ENCODE peak calls at places on chromosome 13, in seven cellular contexts. Y is pancreas, A is fibroblast of mammary gland, T is transverse colon, V is GM10248, N is IMR-90, S is right atrium auricular region. H is an unnamed sample.

GRCh38 chr13:104534847-104535246 is 1468.6 kb upstream of the SLC10A2 start:
- DNase-seq in Y (no peak), A (no peak), T (no peak), V (no peak), N (no peak), S (no peak), H (no peak)

GRCh38 chr13:64289702-64290101 is 2874.1 kb upstream of the PCDH20 start:
- DNase-seq in Y (no peak), A (no peak), T (no peak), V (no peak), N (no peak), S (no peak), H (no peak)

GRCh38 chr13:39856714-39857113 is 201.3 kb downstream of the COG6 start:
- DNase-seq in Y (no peak), A (no peak), T (no peak), V (no peak), N (no peak), S (no peak), H (no peak)

GRCh38 chr13:55199132-55199531 is 1941.6 kb upstream of the PRR20A start:
- DNase-seq in Y (no peak), A (no peak), T (no peak), V (no peak), N (no peak), S (no peak), H (no peak)

GRCh38 chr13:21242236-21242635 is 65.8 kb downstream of the MRPL57 start:
- DNase-seq in Y (no peak), A (no peak), T (no peak), V (no peak), N (no peak), S (no peak), H (no peak)

GRCh38 chr13:25683662-25684370 is 312.0 kb downstream of the ATP8A2 start:
- DNase-seq in Y (no peak), A (no peak), T (no peak), V (no peak), N (no peak), S (no peak), H (no peak)

GRCh38 chr13:38002596-38002995 is 133.0 kb upstream of the TRPC4 start:
- DNase-seq in Y (no peak), A (no peak), T (no peak), V (no peak), N (no peak), S (no peak), H (peak)

GRCh38 chr13:99989376-99990044 is 7.9 kb downstream of the ZIC2 start:
- DNase-seq in Y (peak), A (no peak), T (no peak), V (no peak), N (no peak), S (no peak), H (no peak)

GRCh38 chr13:60765700-60766411 is 368.8 kb downstream of the TDRD3 start:
- DNase-seq in Y (no peak), A (no peak), T (no peak), V (no peak), N (no peak), S (peak), H (no peak)

GRCh38 chr13:35865341-35866240 is 265.6 kb downstream of the DCLK1 start:
- DNase-seq in Y (no peak), A (no peak), T (no peak), V (no peak), N (no peak), S (no peak), H (peak)

GRCh38 chr13:75628811-75629210 is 7.3 kb upstream of the LMO7 start:
- DNase-seq in Y (no peak), A (no peak), T (no peak), V (no peak), N (no peak), S (no peak), H (no peak)

GRCh38 chr13:30659980-30660379 is 42.3 kb downstream of the USPL1 start:
- DNase-seq in Y (no peak), A (no peak), T (no peak), V (no peak), N (no peak), S (no peak), H (no peak)

GRCh38 chr13:100573121-100573520 is 15.5 kb downstream of the GGACT start:
- DNase-seq in Y (no peak), A (peak), T (peak), V (peak), N (peak), S (peak), H (peak)

GRCh38 chr13:93307166-93307565 is 80.6 kb downstream of the GPC6 start:
- DNase-seq in Y (no peak), A (peak), T (no peak), V (no peak), N (peak), S (no peak), H (no peak)

GRCh38 chr13:64688893-64689677 is 2541.1 kb downstream of the PCDH9 start:
- DNase-seq in Y (no peak), A (no peak), T (no peak), V (no peak), N (peak), S (no peak), H (no peak)

GRCh38 chr13:32629313-32629712 is 43.1 kb downstream of the PDS5B start:
- DNase-seq in Y (no peak), A (peak), T (no peak), V (no peak), N (peak), S (no peak), H (no peak)

GRCh38 chr13:48833412-48833811 is 142.3 kb upstream of the FNDC3A start:
- DNase-seq in Y (no peak), A (no peak), T (no peak), V (no peak), N (no peak), S (no peak), H (no peak)

GRCh38 chr13:40787062-40787461 is 2.3 kb upstream of the SLC25A15 start:
- DNase-seq in Y (no peak), A (peak), T (no peak), V (no peak), N (peak), S (peak), H (no peak)

GRCh38 chr13:35347679-35348205 is 128.7 kb downstream of the MAB21L1 start:
- DNase-seq in Y (no peak), A (no peak), T (no peak), V (no peak), N (no peak), S (no peak), H (no peak)

GRCh38 chr13:94825507-94825906 is 113.2 kb upstream of the SOX21 start:
- DNase-seq in Y (no peak), A (peak), T (peak), V (no peak), N (no peak), S (no peak), H (no peak)

GRCh38 chr13:75788494-75788991 is 152.4 kb downstream of the LMO7 start:
- DNase-seq in Y (no peak), A (peak), T (peak), V (no peak), N (peak), S (no peak), H (no peak)

GRCh38 chr13:22270881-22271280 is 600.0 kb downstream of the FGF9 start:
- DNase-seq in Y (no peak), A (no peak), T (no peak), V (no peak), N (no peak), S (no peak), H (no peak)

GRCh38 chr13:84121456-84121855 is 239.2 kb upstream of the SLITRK1 start:
- DNase-seq in Y (no peak), A (no peak), T (no peak), V (no peak), N (no peak), S (no peak), H (no peak)

GRCh38 chr13:30121666-30122065 is 185.7 kb downstream of the KATNAL1 start:
- DNase-seq in Y (no peak), A (no peak), T (no peak), V (no peak), N (no peak), S (no peak), H (no peak)

GRCh38 chr13:60230593-60230992 is 66.9 kb upstream of the DIAPH3 start:
- DNase-seq in Y (no peak), A (no peak), T (no peak), V (no peak), N (peak), S (no peak), H (no peak)

GRCh38 chr13:93144031-93144430 is 82.6 kb upstream of the GPC6 start:
- DNase-seq in Y (no peak), A (no peak), T (no peak), V (no peak), N (no peak), S (no peak), H (no peak)

GRCh38 chr13:33817513-33817842 is 471 bp upstream of the RFC3 start:
- DNase-seq in Y (no peak), A (no peak), T (no peak), V (no peak), N (peak), S (no peak), H (no peak)

GRCh38 chr13:113616991-113617749 is 32.6 kb downstream of the TFDP1 start:
- DNase-seq in Y (peak), A (no peak), T (no peak), V (no peak), N (peak), S (no peak), H (no peak)

GRCh38 chr13:19601749-19602725 is 31.4 kb upstream of the MPHOSPH8 start:
- DNase-seq in Y (peak), A (peak), T (peak), V (peak), N (peak), S (no peak), H (peak)

GRCh38 chr13:27101847-27102246 is 69.8 kb downstream of the USP12 start:
- DNase-seq in Y (no peak), A (no peak), T (no peak), V (no peak), N (no peak), S (no peak), H (no peak)

GRCh38 chr13:102323505-102323904 is 78.3 kb downstream of the FGF14 start:
- DNase-seq in Y (no peak), A (no peak), T (no peak), V (no peak), N (no peak), S (no peak), H (no peak)

GRCh38 chr13:50611117-50611781 is 232.2 kb downstream of the DLEU7 start:
- DNase-seq in Y (no peak), A (no peak), T (no peak), V (no peak), N (no peak), S (no peak), H (no peak)

GRCh38 chr13:112713517-112714253 is 23.8 kb downstream of the ATP11A start:
- DNase-seq in Y (no peak), A (no peak), T (no peak), V (no peak), N (no peak), S (no peak), H (no peak)

GRCh38 chr13:91468301-91468700 is 69.9 kb downstream of the GPC5 start:
- DNase-seq in Y (no peak), A (no peak), T (no peak), V (no peak), N (peak), S (no peak), H (no peak)

GRCh38 chr13:25237083-25237482 is 50.2 kb downstream of the MTMR6 start:
- DNase-seq in Y (no peak), A (no peak), T (no peak), V (peak), N (no peak), S (no peak), H (no peak)

GRCh38 chr13:48334534-48335127 is 31.1 kb downstream of the RB1 start:
- DNase-seq in Y (no peak), A (peak), T (no peak), V (peak), N (peak), S (no peak), H (no peak)

GRCh38 chr13:68895696-68896095 is 1211.9 kb upstream of the ATXN8OS start:
- DNase-seq in Y (no peak), A (no peak), T (no peak), V (no peak), N (no peak), S (no peak), H (no peak)

GRCh38 chr13:87798536-87798935 is 127.4 kb downstream of the SLITRK5 start:
- DNase-seq in Y (no peak), A (no peak), T (no peak), V (no peak), N (no peak), S (no peak), H (no peak)

GRCh38 chr13:52664269-52664668 is 11.6 kb downstream of the SUGT1 start:
- DNase-seq in Y (no peak), A (no peak), T (no peak), V (no peak), N (no peak), S (no peak), H (no peak)

GRCh38 chr13:52665325-52665724 is 12.7 kb downstream of the SUGT1 start:
- DNase-seq in Y (no peak), A (peak), T (no peak), V (peak), N (peak), S (no peak), H (no peak)

GRCh38 chr13:52670726-52671125 is 18.1 kb downstream of the SUGT1 start:
- DNase-seq in Y (no peak), A (no peak), T (no peak), V (no peak), N (no peak), S (no peak), H (no peak)

DNA sequence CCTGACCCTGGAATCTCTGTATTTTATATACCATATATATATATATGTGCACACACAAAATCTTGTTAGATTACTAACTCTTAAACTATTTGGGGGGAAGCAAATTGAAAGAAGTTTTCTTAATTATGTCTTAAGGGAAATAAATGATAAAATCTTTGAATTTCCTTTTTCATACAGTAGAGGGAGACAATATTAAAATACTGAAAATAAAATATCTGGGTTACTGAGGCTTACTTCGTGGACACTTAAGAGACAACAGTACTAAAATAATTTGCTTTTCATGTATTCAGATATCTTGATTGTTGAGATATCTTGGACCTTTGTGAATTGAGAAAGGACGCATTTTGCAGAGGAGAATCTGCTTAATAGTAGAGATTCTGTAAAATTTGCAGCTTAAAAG is 17.0 kb downstream of the SUGT1 start:
- DNase-seq in Y (no peak), A (no peak), T (no peak), V (no peak), N (no peak), S (no peak), H (no peak)
- TF ChIP-seq CTCF in Y (no peak), A (no peak), T (no peak), V (no peak), N (no peak), S (no peak), H (no peak)

DNA sequence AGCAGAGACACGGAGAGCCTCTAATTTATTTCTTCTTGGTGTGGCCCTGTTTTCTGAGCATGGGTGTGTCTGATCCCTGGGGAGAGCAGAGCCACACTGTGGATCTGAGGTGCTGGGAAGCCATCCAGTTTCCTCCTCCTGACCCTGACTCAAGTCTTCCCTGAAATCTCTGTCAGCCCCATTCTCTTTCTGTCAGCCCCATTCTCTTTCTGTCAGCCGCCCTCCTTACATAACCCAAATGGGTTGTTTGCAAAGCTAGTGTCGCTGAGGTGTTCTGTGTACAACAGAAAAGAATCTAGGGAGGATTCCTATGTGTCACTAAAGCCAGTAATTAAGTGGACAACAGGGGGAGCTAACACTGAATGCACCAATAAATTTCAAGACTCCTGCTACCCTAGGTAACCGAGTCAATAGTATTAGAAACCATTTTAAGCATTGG is 50.2 kb downstream of the LRCH1 start:
- DNase-seq in Y (no peak), A (peak), T (no peak), V (no peak), N (no peak), S (no peak), H (no peak)
- TF ChIP-seq CTCF in Y (no peak), A (peak), T (no peak), V (peak), N (peak), S (no peak), H (peak)

DNA sequence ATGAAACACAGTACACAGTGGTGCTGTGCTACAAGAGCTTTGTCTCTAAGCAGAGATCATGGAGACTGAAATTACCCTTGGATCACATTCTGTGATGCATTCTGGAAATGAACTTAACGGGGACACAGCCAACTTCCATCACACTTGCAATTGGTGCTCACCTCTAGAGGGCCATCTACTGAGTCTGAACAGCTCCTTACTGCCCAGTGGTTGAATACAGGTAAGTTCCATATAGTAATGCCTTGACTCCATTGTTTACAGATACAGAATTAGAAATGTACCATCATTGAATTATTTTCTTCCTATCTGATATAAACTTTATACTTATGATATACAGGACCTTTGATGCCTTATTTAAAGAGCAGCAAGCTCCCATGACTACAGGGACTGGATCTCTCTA is 686.4 kb downstream of the PCDH9 start:
- DNase-seq in Y (no peak), A (no peak), T (no peak), V (peak), N (no peak), S (no peak), H (no peak)
- TF ChIP-seq CTCF in Y (no peak), A (no peak), T (no peak), V (no peak), N (no peak), S (no peak), H (no peak)

GRCh38 chr13:44972956-44973581 is 16.2 kb downstream of the NUFIP1 start:
- DNase-seq in Y (no peak), A (peak), T (no peak), V (no peak), N (peak), S (no peak), H (no peak)
- TF ChIP-seq CTCF in Y (peak), A (peak), T (peak), V (peak), N (peak), S (peak), H (no peak)

GRCh38 chr13:51914137-51914493 is 52.3 kb downstream of the CCDC70 start:
- DNase-seq in Y (no peak), A (no peak), T (no peak), V (no peak), N (no peak), S (no peak), H (no peak)

GRCh38 chr13:51912511-51913225 is 50.9 kb downstream of the CCDC70 start:
- DNase-seq in Y (no peak), A (no peak), T (no peak), V (no peak), N (no peak), S (no peak), H (no peak)

GRCh38 chr13:51916419-51916818 is 54.6 kb downstream of the CCDC70 start:
- DNase-seq in Y (no peak), A (no peak), T (no peak), V (no peak), N (no peak), S (no peak), H (no peak)

GRCh38 chr13:51912091-51912490 is 50.3 kb downstream of the CCDC70 start:
- DNase-seq in Y (no peak), A (no peak), T (no peak), V (no peak), N (no peak), S (no peak), H (no peak)

GRCh38 chr13:51913421-51914136 is 51.8 kb downstream of the CCDC70 start:
- DNase-seq in Y (no peak), A (no peak), T (no peak), V (no peak), N (no peak), S (no peak), H (no peak)
- TF ChIP-seq CTCF in Y (no peak), A (no peak), T (no peak), V (no peak), N (no peak), S (no peak), H (no peak)

GRCh38 chr13:110713981-110714797 is 689 bp downstream of the ING1 start:
- DNase-seq in Y (peak), A (peak), T (peak), V (peak), N (peak), S (peak), H (no peak)

GRCh38 chr13:110714798-110715394 is 1.4 kb downstream of the ING1 start:
- DNase-seq in Y (no peak), A (peak), T (peak), V (no peak), N (peak), S (peak), H (no peak)

GRCh38 chr13:110713642-110713952 is at the start of gene ING1:
- DNase-seq in Y (no peak), A (no peak), T (no peak), V (no peak), N (no peak), S (no peak), H (no peak)

GRCh38 chr13:110716235-110716505 is 2.7 kb downstream of the ING1 start:
- DNase-seq in Y (no peak), A (peak), T (peak), V (no peak), N (no peak), S (peak), H (no peak)

GRCh38 chr13:110715395-110716234 is 2.1 kb downstream of the ING1 start:
- DNase-seq in Y (peak), A (peak), T (peak), V (peak), N (peak), S (peak), H (peak)
- TF ChIP-seq CTCF in Y (no peak), A (no peak), T (peak), V (no peak), N (no peak), S (no peak), H (no peak)

DNA sequence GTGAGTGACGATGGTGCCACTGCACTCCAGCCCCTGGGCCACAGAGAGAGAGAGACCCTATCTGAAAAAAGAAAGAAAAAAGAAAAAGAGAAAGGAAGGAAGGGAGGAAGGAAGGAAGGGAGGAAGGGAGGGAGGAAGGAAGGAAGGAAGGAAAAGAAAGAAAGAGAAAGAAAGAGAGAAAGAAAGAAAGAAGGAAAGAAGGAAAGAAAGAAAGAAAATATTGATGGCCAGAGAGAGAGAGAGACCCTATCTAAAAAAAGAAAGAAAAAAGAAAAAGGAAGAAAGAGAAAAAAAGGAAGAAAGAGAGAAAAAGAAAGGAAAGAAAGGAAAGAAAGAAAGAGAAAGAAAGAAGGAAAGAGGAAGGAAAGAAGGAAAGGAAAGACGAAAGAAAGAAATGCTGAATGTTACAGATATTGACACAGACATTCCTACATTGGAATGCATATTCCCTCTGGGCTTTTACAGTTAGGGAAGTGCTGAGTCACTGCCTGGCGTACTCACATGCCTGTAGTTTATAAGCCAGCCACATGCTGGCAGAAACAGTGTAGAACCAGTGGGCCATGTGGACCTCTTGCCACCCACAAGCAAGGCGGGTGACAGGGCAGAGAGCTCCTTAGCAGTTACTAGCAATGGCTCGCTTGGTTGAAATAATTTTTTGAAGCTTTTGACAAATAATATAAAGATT is 34.6 kb upstream of the SLC46A3 start:
- DNase-seq in Y (no peak), A (peak), T (peak), V (no peak), N (peak), S (peak), H (peak)
- TF ChIP-seq CTCF in Y (no peak), A (no peak), T (peak), V (no peak), N (peak), S (no peak), H (no peak)